ENCODE peak calls at places on chromosomes 16 and 17, in seven cellular contexts. V, R, E, N, Y, G and M are unnamed samples.

GRCh38 chr17:44900894-44901293 is 1.6 kb upstream of the EFTUD2 start:
- DNase-seq in G (no peak), N (no peak), R (no peak), V (no peak), E (no peak), Y (no peak), M (no peak)

GRCh38 chr17:8479431-8479947 is 43.8 kb downstream of the NDEL1 start:
- DNase-seq in E (no peak), V (no peak), R (peak), G (no peak), N (no peak), Y (no peak), M (peak)

GRCh38 chr17:3672571-3672970 is 4.0 kb downstream of the EMC6 start:
- DNase-seq in V (no peak), E (no peak), R (no peak), N (no peak), Y (no peak), G (no peak), M (no peak)

GRCh38 chr17:19017401-19017800 is 12.8 kb upstream of the FAM83G start:
- DNase-seq in Y (no peak), N (no peak), E (no peak), V (no peak), R (no peak), G (no peak), M (no peak)

GRCh38 chr17:81731271-81731670 is 19.2 kb downstream of the SLC25A10 start:
- DNase-seq in E (no peak), R (no peak), Y (no peak), G (no peak), N (no peak), V (no peak), M (no peak)

GRCh38 chr16:47503936-47504335 is 42.8 kb downstream of the PHKB start:
- DNase-seq in G (no peak), N (no peak), R (no peak), V (no peak), E (no peak), Y (peak), M (no peak)

GRCh38 chr17:17535957-17536356 is 39.8 kb upstream of the RASD1 start:
- DNase-seq in E (no peak), V (no peak), Y (no peak), N (no peak), G (no peak), R (peak), M (peak)

GRCh38 chr16:964696-965395 is 5.9 kb downstream of the LMF1 start:
- DNase-seq in R (no peak), N (no peak), G (no peak), V (no peak), Y (no peak), E (no peak), M (no peak)

GRCh38 chr17:76268015-76268749 is 3.0 kb downstream of the UBALD2 start:
- DNase-seq in V (peak), R (peak), N (no peak), E (no peak), G (no peak), Y (no peak), M (peak)

GRCh38 chr16:26992661-26993365 is 73.9 kb upstream of the C16orf82 start:
- DNase-seq in E (no peak), Y (no peak), G (no peak), V (no peak), R (no peak), N (peak), M (no peak)